ENCODE peak calls at places on chromosomes 1 and 21, in four cellular contexts. P is neural progenitor cell, G is hepatocyte, I is GM23338. Z is an unnamed sample.

GRCh38 chr1:218633238-218633948 is 288.3 kb downstream of the TGFB2 start:
- DNase-seq in I (no peak), P (peak; percentile 73), G (peak; percentile 60), Z (no peak)

GRCh38 chr1:2587071-2587859 is 688 bp downstream of the PRXL2B start:
- DNase-seq in P (peak; percentile 70), I (peak; percentile 59), G (no peak), Z (peak; percentile 35)

GRCh38 chr1:111672338-111672737 is 52.7 kb downstream of the RAP1A start:
- DNase-seq in G (no peak), I (no peak), P (no peak), Z (no peak)

GRCh38 chr1:180580237-180580636 is 21.5 kb downstream of the OVAAL start:
- DNase-seq in I (no peak), P (peak; percentile 43), G (peak; percentile 48), Z (peak; percentile 17)

GRCh38 chr21:45417951-45418300 is 13.0 kb downstream of the COL18A1 start:
- DNase-seq in I (no peak), P (no peak), G (peak; percentile 5), Z (no peak)

GRCh38 chr1:112393634-112393976 is 2.4 kb upstream of the CTTNBP2NL start:
- DNase-seq in I (no peak), G (no peak), P (no peak), Z (peak; percentile 37)

GRCh38 chr21:38913120-38913975 is 107.6 kb downstream of the ETS2 start:
- DNase-seq in G (peak; percentile 92), P (peak; percentile 64), I (peak; percentile 78), Z (peak; percentile 85)

GRCh38 chr21:29092102-29092959 is 18.9 kb upstream of the CCT8 start:
- DNase-seq in G (no peak), I (no peak), P (no peak), Z (no peak)

GRCh38 chr1:189752461-189752860 is 725.2 kb downstream of the BRINP3 start:
- DNase-seq in I (no peak), P (no peak), G (peak; percentile 6), Z (no peak)

GRCh38 chr21:39661740-39662139 is 49.0 kb downstream of the B3GALT5 start:
- DNase-seq in I (no peak), G (no peak), P (no peak), Z (no peak)

GRCh38 chr1:28428990-28429520 is 59.5 kb downstream of the PHACTR4 start:
- DNase-seq in I (no peak), P (no peak), G (no peak), Z (no peak)

GRCh38 chr1:111198836-111199235 is 1.6 kb downstream of the DENND2D start:
- DNase-seq in I (no peak), G (no peak), P (no peak), Z (no peak)

GRCh38 chr1:2229921-2230700 is 2.0 kb downstream of the SKI start:
- DNase-seq in G (peak; percentile 49), I (peak; percentile 50), P (no peak), Z (peak; percentile 52)

GRCh38 chr1:61043010-61043820 is 39.1 kb upstream of the NFIA start:
- DNase-seq in P (peak; percentile 90), G (peak; percentile 85), I (peak; percentile 92), Z (peak; percentile 78)

GRCh38 chr1:40692429-40692905 is 963 bp downstream of the NFYC start:
- DNase-seq in I (peak; percentile 63), P (peak; percentile 73), G (peak; percentile 18), Z (no peak)

GRCh38 chr1:1259948-1260614 is 13.6 kb upstream of the C1QTNF12 start:
- DNase-seq in I (no peak), P (no peak), G (no peak), Z (no peak)

GRCh38 chr1:55235722-55236121 is 20.6 kb upstream of the USP24 start:
- DNase-seq in G (no peak), P (no peak), I (no peak), Z (peak; percentile 66)

GRCh38 chr1:65420590-65421340 is at the start of the genes LEPR and LEPROT:
- DNase-seq in P (peak; percentile 85), I (peak; percentile 71), G (no peak), Z (peak; percentile 45)

GRCh38 chr1:89760496-89760895 is 60.3 kb upstream of the LRRC8D start:
- DNase-seq in I (no peak), G (no peak), P (no peak), Z (no peak)

GRCh38 chr1:246782120-246782900 is 58.1 kb downstream of the SCCPDH start:
- DNase-seq in G (no peak), I (no peak), P (no peak), Z (peak; percentile 42)

GRCh38 chr1:89279011-89279466 is 6.4 kb upstream of the GBP5 start:
- DNase-seq in G (no peak), I (no peak), P (peak; percentile 8), Z (no peak)

GRCh38 chr1:70877343-70877742 is 170.3 kb downstream of the PTGER3 start:
- DNase-seq in G (no peak), I (no peak), P (no peak), Z (no peak)

GRCh38 chr1:210900079-210900478 is 233.9 kb downstream of the KCNH1 start:
- DNase-seq in I (no peak), P (no peak), G (no peak), Z (no peak)

GRCh38 chr21:28156590-28156989 is 836.1 kb downstream of the LTN1 start:
- DNase-seq in I (no peak), P (no peak), G (no peak), Z (peak; percentile 56)

GRCh38 chr1:77146270-77146669 is 73.0 kb downstream of the PIGK start:
- DNase-seq in I (no peak), G (no peak), P (no peak), Z (no peak)

GRCh38 chr1:226730826-226731225 is 8.3 kb downstream of the ITPKB start:
- DNase-seq in G (no peak), I (peak; percentile 46), P (no peak), Z (no peak)

GRCh38 chr1:226730064-226730463 is 9.0 kb downstream of the ITPKB start:
- DNase-seq in G (no peak), P (no peak), I (no peak), Z (no peak)

GRCh38 chr1:226732856-226733291 is 6.2 kb downstream of the ITPKB start:
- DNase-seq in G (no peak), P (peak; percentile 37), I (no peak), Z (no peak)

GRCh38 chr1:226733309-226733708 is 5.8 kb downstream of the ITPKB start:
- DNase-seq in I (no peak), G (no peak), P (no peak), Z (no peak)

GRCh38 chr1:226731257-226731893 is 7.7 kb downstream of the ITPKB start:
- DNase-seq in G (no peak), I (no peak), P (no peak), Z (no peak)
- H3K4me1 ChIP-seq in G (peaks cover 2% of the 10 kb centered on the region), I (peaks cover 41% of the 10 kb centered on the region), P (peaks cover 21% of the 10 kb centered on the region), Z (no peaks in the 10 kb centered on the region)

GRCh38 chr1:155175927-155176371 is 2.3 kb downstream of the TRIM46 start:
- DNase-seq in P (no peak), I (no peak), G (no peak), Z (peak; percentile 27)
- TF ChIP-seq EZH2phosphoT487 in P (no peak), I (no peak), G (no peak), Z (no peak)

DNA sequence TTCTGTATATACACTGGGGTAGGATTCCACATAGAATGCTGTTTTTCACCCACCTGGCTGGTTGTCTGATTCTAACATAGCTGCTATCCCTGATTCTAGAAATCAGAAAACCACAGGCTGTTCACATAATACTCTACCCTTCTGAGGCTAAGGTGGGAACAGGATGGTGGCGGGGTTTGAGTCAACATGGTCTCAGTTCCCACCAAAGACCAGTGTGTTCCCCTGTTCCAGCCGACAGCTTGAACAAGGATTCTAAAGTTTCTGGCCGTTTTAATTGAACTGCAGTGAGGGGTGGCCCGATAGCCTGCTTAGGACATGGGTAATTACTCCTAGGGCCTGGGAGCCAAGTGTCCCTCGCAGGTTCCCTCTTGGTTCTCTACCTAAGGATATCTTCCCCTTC is 38.4 kb downstream of the PEX14 start:
- DNase-seq in G (no peak), P (no peak), I (no peak), Z (no peak)
- H3K4me1 ChIP-seq in G (peaks cover 24% of the 10 kb centered on the region), P (peaks cover 41% of the 10 kb centered on the region), I (peaks cover 58% of the 10 kb centered on the region), Z (peaks cover 60% of the 10 kb centered on the region)

GRCh38 chr1:94821636-94822305 is 1.6 kb downstream of the SLC44A3 start:
- DNase-seq in P (no peak), I (no peak), G (peak; percentile 29), Z (peak; percentile 9)
- TF ChIP-seq EZH2phosphoT487 in P (no peak), I (no peak), G (no peak), Z (no peak)

GRCh38 chr1:201759194-201759814 is 69.7 kb upstream of the IPO9 start:
- DNase-seq in P (no peak), I (no peak), G (no peak), Z (no peak)
- H3K4me1 ChIP-seq in P (peaks cover 94% of the 10 kb centered on the region), I (peaks cover 21% of the 10 kb centered on the region), G (peaks cover 29% of the 10 kb centered on the region), Z (peaks cover 9% of the 10 kb centered on the region)

DNA sequence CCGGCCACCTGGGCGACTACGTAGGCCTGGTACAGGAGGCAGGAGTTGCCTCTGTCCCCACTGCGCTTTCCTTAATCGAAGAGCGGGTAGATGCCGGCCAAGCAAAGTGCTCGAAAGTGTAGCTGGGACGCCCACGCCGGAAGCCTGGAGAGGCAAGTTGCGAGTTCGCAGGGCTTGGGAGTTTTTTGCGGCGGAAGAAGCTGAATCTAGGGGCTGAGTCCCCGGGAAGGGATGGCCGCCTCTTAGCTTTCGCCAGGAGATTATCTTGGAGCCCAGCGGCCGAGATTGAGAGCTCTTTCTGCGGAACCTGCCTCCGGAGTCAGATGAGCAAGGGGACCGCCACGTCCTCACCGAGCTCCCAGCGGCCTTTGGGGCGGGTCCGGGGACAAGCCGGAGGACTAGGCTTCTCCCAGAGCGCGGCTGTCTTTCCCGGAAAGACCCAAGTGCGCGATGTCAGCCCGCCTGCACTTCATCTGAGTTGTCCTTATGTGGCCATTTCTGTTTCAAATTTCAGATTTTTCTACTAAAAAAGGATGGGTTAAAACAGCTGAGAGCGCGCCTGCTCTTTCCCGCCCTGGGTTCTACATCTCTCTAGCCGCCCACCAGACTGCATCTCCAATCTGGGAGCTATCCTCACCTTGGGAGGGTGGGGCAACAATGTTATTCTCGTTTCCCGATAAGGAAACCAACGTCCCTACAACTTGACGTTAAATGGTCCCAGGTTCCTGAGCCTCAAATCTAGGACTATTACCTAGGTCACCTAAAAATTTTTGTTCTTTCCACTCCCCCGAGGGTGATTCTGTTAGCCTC is 12.4 kb upstream of the TBX15 start:
- DNase-seq in I (peak; percentile 63), G (no peak), P (peak; percentile 53), Z (no peak)
- TF ChIP-seq EZH2phosphoT487 in I (peak; percentile 97), G (no peak), P (peak; percentile 72), Z (no peak)

Z was measured in PC-3.